ENCODE peak calls at places on chromosomes 5 and 9, in six cellular contexts. V is PC-9, Z is fibroblast of lung, R is neuronal stem cell, F is GM23248, H is OCI-LY7. G is an unnamed sample.

GRCh38 chr9:72205513-72205912 is 56.3 kb downstream of the GDA start:
- DNase-seq in V (no peak), Z (no peak), R (no peak), F (no peak), H (no peak), G (no peak)

GRCh38 chr5:140113180-140113698 is 670 bp upstream of the PURA start:
- DNase-seq in V (no peak), Z (no peak), R (no peak), F (peak; percentile 39), H (peak; percentile 33), G (no peak)

GRCh38 chr9:116701940-116702642 is 15.0 kb downstream of the TRIM32 start:
- DNase-seq in V (peak; percentile 56), Z (no peak), R (no peak), F (peak; percentile 26), H (no peak), G (no peak)

GRCh38 chr5:146584750-146585149 is 68.8 kb upstream of the GPR151 start:
- DNase-seq in V (no peak), Z (no peak), R (no peak), F (no peak), H (no peak), G (no peak)

GRCh38 chr5:107321906-107322305 is 348.8 kb downstream of the EFNA5 start:
- DNase-seq in V (no peak), Z (no peak), R (no peak), F (no peak), H (no peak), G (no peak)

GRCh38 chr5:154273028-154273617 is 82.6 kb downstream of the GALNT10 start:
- DNase-seq in V (no peak), Z (peak; percentile 43), R (no peak), F (no peak), H (no peak), G (peak; percentile 2)

GRCh38 chr5:139647406-139648204 is 544 bp upstream of the CXXC5 start:
- DNase-seq in V (no peak), Z (no peak), R (no peak), F (no peak), H (no peak), G (no peak)

GRCh38 chr9:94941211-94941875 is 214.8 kb downstream of the AOPEP start:
- DNase-seq in V (peak; percentile 96), Z (peak; percentile 47), R (no peak), F (peak; percentile 18), H (no peak), G (no peak)

GRCh38 chr5:11494340-11494739 is 409.9 kb downstream of the CTNND2 start:
- DNase-seq in V (no peak), Z (no peak), R (no peak), F (peak; percentile 31), H (no peak), G (no peak)

GRCh38 chr5:156934450-156935211 is 28.4 kb downstream of the TIMD4 start:
- DNase-seq in V (no peak), Z (no peak), R (no peak), F (peak; percentile 30), H (peak; percentile 87), G (no peak)

GRCh38 chr5:179553875-179554274 is 3.5 kb downstream of the RUFY1 start:
- DNase-seq in V (peak; percentile 38), Z (peak; percentile 77), R (no peak), F (peak; percentile 81), H (no peak), G (no peak)

GRCh38 chr5:8418049-8418426 is 549.1 kb downstream of the MTRR start:
- DNase-seq in V (peak; percentile 44), Z (no peak), R (no peak), F (no peak), H (no peak), G (no peak)

GRCh38 chr9:123418052-123418430 is 62.0 kb downstream of the CRB2 start:
- DNase-seq in V (no peak), Z (no peak), R (no peak), F (no peak), H (no peak), G (no peak)

GRCh38 chr9:6944093-6944551 is 186.3 kb downstream of the KDM4C start:
- DNase-seq in V (peak; percentile 38), Z (peak; percentile 88), R (no peak), F (peak; percentile 72), H (no peak), G (no peak)

GRCh38 chr9:99093492-99093791 is 11.5 kb upstream of the TGFBR1 start:
- DNase-seq in V (no peak), Z (no peak), R (no peak), F (no peak), H (no peak), G (no peak)

GRCh38 chr5:128409401-128409800 is 128.6 kb downstream of the FBN2 start:
- DNase-seq in V (no peak), Z (peak; percentile 31), R (no peak), F (no peak), H (no peak), G (no peak)

GRCh38 chr5:142576804-142577203 is 109.1 kb downstream of the FGF1 start:
- DNase-seq in V (no peak), Z (peak; percentile 2), R (no peak), F (no peak), H (no peak), G (no peak)

DNA sequence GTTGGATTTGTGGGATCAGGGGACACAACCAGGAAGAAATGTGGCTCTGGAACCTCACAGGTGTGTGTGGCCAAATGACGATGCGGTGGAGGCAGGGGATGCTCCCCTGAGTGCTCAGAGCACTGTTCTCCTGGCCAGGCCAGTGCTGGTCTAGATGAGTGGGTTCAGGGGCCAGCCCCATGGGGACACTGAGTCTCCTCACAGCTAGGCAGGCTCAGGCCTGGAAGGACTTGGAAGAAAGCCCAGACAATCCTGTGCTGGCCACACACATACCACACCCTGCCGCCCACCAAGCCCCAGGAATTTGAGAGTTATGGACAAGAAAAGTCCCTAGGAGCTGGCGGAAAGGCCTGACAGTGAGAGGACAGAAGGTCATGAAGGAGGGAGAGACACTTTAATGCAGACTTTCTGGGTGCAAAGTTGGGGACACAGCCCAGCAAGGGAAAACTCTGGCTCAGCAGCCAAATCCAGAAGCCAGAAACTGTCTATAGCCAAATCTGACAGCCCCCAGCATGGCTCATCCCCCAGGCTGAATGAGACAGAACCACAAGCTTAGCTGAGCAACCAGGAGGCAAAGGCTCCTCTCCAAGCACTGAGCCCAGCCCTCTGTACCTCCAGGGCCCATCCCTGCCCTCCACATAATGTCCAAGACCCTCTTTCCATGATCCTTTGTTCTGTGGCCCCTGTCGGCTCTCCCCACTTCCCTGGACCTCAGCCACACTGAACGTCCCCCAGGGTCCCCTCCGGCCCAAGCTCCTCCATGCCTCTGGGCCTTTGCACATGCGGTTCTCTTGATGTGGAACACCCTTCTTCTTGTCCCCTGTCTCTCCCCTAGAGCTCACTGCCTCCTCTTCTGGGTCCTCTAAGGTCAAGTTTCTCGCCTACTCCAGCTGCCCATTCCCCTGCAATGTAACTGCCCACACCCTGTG is 22.4 kb downstream of the LHX6 start:
- DNase-seq in V (no peak), Z (peak; percentile 89), R (no peak), F (peak; percentile 91), H (no peak), G (no peak)
- H2AFZ ChIP-seq in V (no peak overlapping the region), Z (no peak overlapping the region), R (no peak overlapping the region), F (peak overlapping the region; percentile 43), H (no peak overlapping the region), G (no peak overlapping the region)

GRCh38 chr5:79691007-79691406 is 1.4 kb downstream of the CMYA5 start:
- DNase-seq in V (no peak), Z (no peak), R (no peak), F (no peak), H (no peak), G (no peak)

GRCh38 chr5:79694652-79695051 is 5.0 kb downstream of the CMYA5 start:
- DNase-seq in V (no peak), Z (peak; percentile 74), R (no peak), F (no peak), H (no peak), G (no peak)

GRCh38 chr5:79695501-79695900 is 5.9 kb downstream of the CMYA5 start:
- DNase-seq in V (no peak), Z (no peak), R (no peak), F (no peak), H (no peak), G (no peak)

GRCh38 chr5:79692586-79692985 is 3.0 kb downstream of the CMYA5 start:
- DNase-seq in V (no peak), Z (no peak), R (no peak), F (no peak), H (no peak), G (no peak)

DNA sequence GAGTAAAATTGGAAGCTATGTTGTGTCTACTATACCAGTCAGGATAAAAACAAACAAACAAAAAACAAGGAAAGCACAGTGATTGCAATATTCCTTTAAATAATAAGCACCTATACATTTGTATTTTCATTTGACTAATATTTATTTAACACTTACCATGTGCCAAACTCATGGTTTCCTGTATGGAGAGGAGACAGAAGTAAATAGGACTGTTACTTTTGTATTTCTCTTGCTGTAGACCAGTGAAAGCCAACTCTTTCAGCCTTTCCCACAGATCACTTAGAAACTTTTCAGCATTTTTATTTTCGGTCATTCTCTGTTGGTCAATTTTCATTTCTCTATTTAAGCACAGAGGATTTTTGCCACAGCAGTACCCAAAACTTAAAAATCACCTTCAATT is 4.5 kb downstream of the CMYA5 start:
- DNase-seq in V (no peak), Z (no peak), R (no peak), F (no peak), H (no peak), G (no peak)
- H2AFZ ChIP-seq in V (no peak overlapping the region), Z (no peak overlapping the region), R (no peak overlapping the region), F (no peak overlapping the region), H (no peak overlapping the region), G (no peak overlapping the region)

GRCh38 chr5:81789033-81789432 is 38.1 kb upstream of the SSBP2 start:
- DNase-seq in V (no peak), Z (peak; percentile 62), R (no peak), F (peak; percentile 39), H (no peak), G (peak; percentile 42)

GRCh38 chr5:81788271-81788670 is 37.4 kb upstream of the SSBP2 start:
- DNase-seq in V (no peak), Z (no peak), R (no peak), F (no peak), H (no peak), G (no peak)

GRCh38 chr5:81786509-81786908 is 35.6 kb upstream of the SSBP2 start:
- DNase-seq in V (no peak), Z (no peak), R (no peak), F (no peak), H (no peak), G (peak; percentile 71)

GRCh38 chr5:81785311-81785710 is 34.4 kb upstream of the SSBP2 start:
- DNase-seq in V (no peak), Z (no peak), R (no peak), F (no peak), H (no peak), G (no peak)

DNA sequence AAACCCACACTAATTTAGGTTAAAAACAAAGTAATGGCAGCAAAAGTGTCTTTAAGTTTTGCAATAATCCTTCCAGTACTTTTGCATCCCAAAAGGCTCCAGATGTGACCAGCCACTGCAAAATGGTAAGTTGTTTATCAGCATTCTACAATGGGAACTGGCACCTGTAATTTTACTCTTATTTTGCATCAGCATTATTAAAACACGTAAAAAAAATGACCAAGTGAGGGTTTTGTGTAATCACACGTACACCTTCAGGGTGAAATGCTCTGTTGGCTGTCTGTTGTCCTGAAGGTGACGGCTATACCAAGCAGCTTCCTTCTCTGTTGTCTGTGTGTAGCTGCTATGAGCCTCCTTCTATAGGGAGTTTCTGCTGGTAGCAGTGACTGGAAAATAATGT is 36.9 kb upstream of the SSBP2 start:
- DNase-seq in V (peak; percentile 83), Z (peak; percentile 71), R (peak; percentile 30), F (peak; percentile 60), H (peak; percentile 80), G (no peak)
- H2AFZ ChIP-seq in V (peak overlapping the region; percentile 61), Z (peak overlapping the region; percentile 6), R (peak overlapping the region; percentile 83), F (peak overlapping the region; percentile 59), H (peak overlapping the region; percentile 80), G (no peak overlapping the region)

GRCh38 chr5:19655587-19655986 is 332.4 kb downstream of the CDH18 start:
- DNase-seq in V (no peak), Z (no peak), R (no peak), F (no peak), H (no peak), G (no peak)

GRCh38 chr5:19660679-19661078 is 327.3 kb downstream of the CDH18 start:
- DNase-seq in V (no peak), Z (no peak), R (no peak), F (no peak), H (no peak), G (no peak)
- H2AFZ ChIP-seq in V (peak overlapping the region; percentile 1), Z (no peak overlapping the region), R (no peak overlapping the region), F (no peak overlapping the region), H (no peak overlapping the region), G (no peak overlapping the region)

G was measured in keratinocyte.